ENCODE peak calls at places on chromosome 2, in four cellular contexts. X is A549, N is HepG2, M is K562. S is an unnamed sample.

GRCh38 chr2:216621292-216621691 is 11.9 kb upstream of the IGFBP2 start:
- DNase-seq in X (no peak), N (no peak), M (no peak), S (no peak)

GRCh38 chr2:122340246-122340645 is 584.8 kb downstream of the TSN start:
- DNase-seq in M (no peak), N (no peak), X (no peak), S (no peak)

GRCh38 chr2:113157108-113157896 is 16.5 kb upstream of the PSD4 start:
- DNase-seq in N (no peak), M (peak; percentile 72), X (no peak), S (peak; percentile 44)

GRCh38 chr2:131145040-131145439 is 39.9 kb downstream of the PLEKHB2 start:
- DNase-seq in M (no peak), X (no peak), N (no peak), S (no peak)

GRCh38 chr2:164069542-164069941 is 333.7 kb upstream of the FIGN start:
- DNase-seq in M (no peak), X (no peak), N (no peak), S (no peak)

GRCh38 chr2:238265605-238266004 is 22.8 kb downstream of the PER2 start:
- DNase-seq in X (no peak), M (no peak), N (no peak), S (no peak)

GRCh38 chr2:42101641-42102605 is 54.1 kb downstream of the PKDCC start:
- DNase-seq in M (no peak), N (peak; percentile 71), X (no peak), S (no peak)

GRCh38 chr2:125696573-125696972 is 959.4 kb upstream of the GYPC start:
- DNase-seq in X (no peak), N (no peak), M (peak; percentile 1), S (no peak)

GRCh38 chr2:159903404-159904126 is 105.6 kb upstream of the CD302 start:
- DNase-seq in N (no peak), X (no peak), M (no peak), S (no peak)

GRCh38 chr2:3703741-3704355 is 473 bp downstream of the DCDC2C start:
- DNase-seq in N (no peak), X (no peak), M (no peak), S (peak; percentile 86)

GRCh38 chr2:207729465-207729998 is 18.1 kb downstream of the CCNYL1 start:
- DNase-seq in X (no peak), M (no peak), N (no peak), S (no peak)

GRCh38 chr2:232030229-232030628 is 68.7 kb downstream of the DIS3L2 start:
- DNase-seq in N (peak; percentile 22), M (no peak), X (no peak), S (no peak)

GRCh38 chr2:17588031-17588430 is 47.5 kb downstream of the VSNL1 start:
- DNase-seq in X (no peak), N (no peak), M (no peak), S (no peak)

GRCh38 chr2:134081238-134081637 is 172.6 kb upstream of the MGAT5 start:
- DNase-seq in N (no peak), M (no peak), X (no peak), S (no peak)

GRCh38 chr2:107025869-107026380 is 140.0 kb upstream of the ST6GAL2 start:
- DNase-seq in N (no peak), X (peak; percentile 69), M (no peak), S (no peak)

GRCh38 chr2:145845207-145845894 is 1325.4 kb upstream of the ZEB2 start:
- DNase-seq in N (peak; percentile 41), X (no peak), M (no peak), S (no peak)

GRCh38 chr2:188285774-188286173 is 5.9 kb upstream of the GULP1 start:
- DNase-seq in X (no peak), M (no peak), N (no peak), S (no peak)

GRCh38 chr2:42964444-42965081 is 172.2 kb upstream of the HAAO start:
- DNase-seq in M (no peak), X (no peak), N (no peak), S (no peak)

GRCh38 chr2:83991992-83992391 is 467.1 kb downstream of the SUCLG1 start:
- DNase-seq in M (no peak), N (no peak), X (no peak), S (no peak)

GRCh38 chr2:64018715-64019082 is 529 bp downstream of the VPS54 start:
- DNase-seq in M (peak; percentile 60), X (no peak), N (no peak), S (no peak)

GRCh38 chr2:225422145-225422544 is 22.6 kb downstream of the NYAP2 start:
- DNase-seq in N (no peak), M (no peak), X (no peak), S (no peak)
- TF ChIP-seq REST in N (no peak), M (no peak), X (no peak), S (no peak)

GRCh38 chr2:48043746-48044145 is 137.4 kb upstream of the FBXO11 start:
- DNase-seq in M (no peak), N (no peak), X (no peak), S (no peak)

GRCh38 chr2:48049371-48049770 is 143.1 kb upstream of the FBXO11 start:
- DNase-seq in X (no peak), M (no peak), N (no peak), S (no peak)

GRCh38 chr2:48050711-48051110 is 144.4 kb upstream of the FBXO11 start:
- DNase-seq in N (no peak), M (no peak), X (no peak), S (no peak)

GRCh38 chr2:48045613-48046012 is 139.3 kb upstream of the FBXO11 start:
- DNase-seq in M (no peak), X (no peak), N (no peak), S (no peak)

GRCh38 chr2:48048725-48049124 is 142.4 kb upstream of the FBXO11 start:
- DNase-seq in M (no peak), N (no peak), X (no peak), S (no peak)
- TF ChIP-seq SMC3 in M (no peak), N (no peak), X (no peak), S (no peak)

DNA sequence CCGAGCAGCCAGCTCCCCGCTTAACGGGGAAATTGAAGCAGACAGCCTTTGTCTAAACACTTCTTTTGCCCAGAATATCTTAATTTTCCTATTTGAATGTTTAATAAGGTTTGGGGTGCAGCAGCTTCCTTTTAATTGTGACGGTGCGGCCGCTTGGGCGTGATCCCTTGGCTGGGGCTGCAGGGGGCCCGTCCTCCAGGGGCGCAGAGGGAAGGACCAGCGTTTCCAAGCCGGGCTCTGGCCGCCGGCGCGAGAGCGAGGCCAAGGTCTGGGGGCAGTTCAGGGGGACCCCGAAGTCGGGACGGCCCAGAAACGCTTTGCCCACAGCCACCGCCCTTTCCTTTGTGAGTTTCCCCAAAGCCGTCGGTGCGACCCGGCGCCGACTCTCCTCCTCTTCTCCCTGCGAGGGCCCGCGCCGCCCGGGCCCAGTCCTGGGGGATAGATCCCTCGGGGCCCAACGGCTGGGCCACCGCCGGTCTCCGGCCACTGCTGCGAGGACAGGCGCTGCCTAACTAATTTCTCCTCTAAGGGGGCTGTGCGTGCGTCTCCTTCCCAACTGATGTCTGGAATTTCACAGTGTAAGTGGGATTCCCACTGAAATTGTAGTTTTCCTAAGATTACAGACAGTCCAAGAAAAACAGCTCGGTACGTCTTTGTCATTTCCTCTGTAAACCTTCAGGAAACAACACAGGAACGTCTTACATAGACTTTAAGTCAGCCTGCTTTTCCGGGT is 139.7 kb upstream of the SIX3 start:
- DNase-seq in X (no peak), M (no peak), N (no peak), S (no peak)
- TF ChIP-seq REST in X (no peak), M (no peak), N (no peak), S (no peak)

DNA sequence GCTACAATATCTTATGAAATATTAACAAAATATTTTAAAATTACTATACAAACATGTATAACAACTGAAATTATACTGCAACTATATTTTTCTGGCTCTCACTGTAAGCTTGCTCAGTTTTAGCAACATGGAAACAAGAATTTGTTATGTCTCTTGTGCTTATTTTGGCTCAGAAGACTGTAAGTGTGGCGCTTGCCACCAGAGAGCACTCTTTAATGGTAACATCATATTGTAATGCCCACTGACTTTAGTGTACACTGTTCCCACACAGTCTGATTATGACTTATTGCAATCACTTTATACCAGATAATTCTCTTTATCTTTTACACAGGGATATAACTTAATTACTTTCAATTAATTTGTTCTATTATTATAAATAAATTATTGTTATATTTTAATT is 1500.6 kb upstream of the TMEFF2 start:
- DNase-seq in X (no peak), N (peak; percentile 30), M (no peak), S (peak; percentile 10)
- TF ChIP-seq SMC3 in X (peak; percentile 66), N (peak; percentile 44), M (no peak), S (peak; percentile 70)

GRCh38 chr2:47696478-47696831 is 86.5 kb upstream of the MSH6 start:
- DNase-seq in X (no peak), N (no peak), M (no peak), S (no peak)

GRCh38 chr2:47690132-47690531 is 92.8 kb upstream of the MSH6 start:
- DNase-seq in N (no peak), M (no peak), X (no peak), S (no peak)

GRCh38 chr2:47699533-47700215 is 83.3 kb upstream of the MSH6 start:
- DNase-seq in N (no peak), M (no peak), X (no peak), S (no peak)

GRCh38 chr2:47697000-47697601 is 85.8 kb upstream of the MSH6 start:
- DNase-seq in M (no peak), N (no peak), X (no peak), S (no peak)

GRCh38 chr2:47695800-47696477 is 87.0 kb upstream of the MSH6 start:
- DNase-seq in M (no peak), N (no peak), X (no peak), S (no peak)
- TF ChIP-seq REST in M (no peak), N (no peak), X (no peak), S (no peak)

DNA sequence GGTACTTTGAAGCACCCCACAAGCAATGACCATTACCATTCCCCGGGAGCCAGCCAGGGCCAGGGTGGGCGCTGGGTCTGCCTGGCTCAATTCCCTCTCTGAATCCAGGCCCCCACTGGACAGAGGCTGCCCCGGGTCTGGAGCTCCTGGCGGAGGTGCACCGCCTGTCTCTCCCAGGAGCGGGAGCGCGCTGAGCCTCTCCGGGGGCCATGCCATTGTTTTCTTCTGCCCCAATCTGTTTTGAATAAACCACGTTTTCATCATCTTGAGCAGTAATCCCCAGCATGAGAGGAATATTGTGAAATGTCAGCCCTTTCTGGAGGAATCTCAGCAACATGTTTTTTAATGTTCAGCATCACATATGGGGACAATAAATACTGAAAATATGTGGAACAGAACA is 88.6 kb downstream of the INHBB start:
- DNase-seq in X (no peak), M (no peak), N (no peak), S (no peak)
- TF ChIP-seq SMC3 in X (no peak), M (no peak), N (no peak), S (no peak)

DNA sequence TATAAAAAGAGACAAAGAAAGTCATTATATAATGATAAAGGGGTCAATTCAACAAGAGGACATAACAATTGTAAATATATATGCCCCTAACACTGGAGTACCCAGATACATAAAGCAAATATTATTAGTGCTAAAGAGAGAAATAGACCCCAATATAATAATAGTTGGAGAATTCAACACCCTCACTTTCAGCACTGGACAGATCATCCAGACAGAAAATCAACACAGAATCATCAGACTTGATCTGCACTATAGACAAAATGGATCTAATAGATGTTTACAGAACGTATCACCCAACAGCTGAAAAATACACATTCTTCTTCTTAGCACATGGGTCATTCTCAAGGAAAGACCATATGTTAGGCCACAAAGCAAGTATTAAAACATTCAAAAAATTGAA is 31.7 kb downstream of the CLHC1 start:
- DNase-seq in N (no peak), M (no peak), X (no peak), S (no peak)
- TF ChIP-seq REST in N (peak; percentile 60), M (no peak), X (peak; percentile 67), S (no peak)